ENCODE peak calls at places on chromosomes 6 and 20, in nine cellular contexts. N, Q, X, A, Z, E, C, Y and S are unnamed samples. For H3K4me1, the result is how much of the 10 kb centered on the place peaks cover.

GRCh38 chr6:101195581-101195980 is 197.9 kb upstream of the GRIK2 start:
- DNase-seq in X (no peak), Y (no peak), Z (no peak), Q (no peak), N (peak), C (no peak), A (no peak), E (no peak), S (no peak)

GRCh38 chr6:68726307-68726706 is 91.2 kb downstream of the ADGRB3 start:
- DNase-seq in E (no peak), A (no peak), N (no peak), Q (no peak), C (no peak), X (no peak), Y (no peak), Z (no peak), S (no peak)

GRCh38 chr6:170444811-170445211 is 108.3 kb downstream of the PSMB1 start:
- DNase-seq in Q (no peak), A (no peak), N (no peak), E (no peak), Y (no peak), C (no peak), X (no peak), Z (no peak), S (no peak)

GRCh38 chr6:120302041-120302440 is 952.5 kb upstream of the MAN1A1 start:
- DNase-seq in Z (no peak), C (no peak), Q (no peak), Y (no peak), A (no peak), N (no peak), X (no peak), E (no peak), S (no peak)

GRCh38 chr6:153131037-153131981 is at the start of gene RGS17:
- DNase-seq in X (no peak), N (peak), Y (peak), C (peak), E (peak), Z (no peak), Q (peak), A (peak), S (peak)

GRCh38 chr6:4210619-4211419 is 75.4 kb upstream of the ECI2 start:
- DNase-seq in A (peak), Q (peak), X (peak), E (peak), Z (peak), Y (peak), N (peak), C (peak), S (peak)

GRCh38 chr6:97401533-97401932 is 118.5 kb upstream of the MMS22L start:
- DNase-seq in C (no peak), Y (no peak), A (peak), Z (no peak), Q (no peak), N (peak), X (no peak), E (no peak), S (no peak)

GRCh38 chr6:129567374-129567773 is 142.6 kb downstream of the ARHGAP18 start:
- DNase-seq in C (no peak), Z (no peak), N (peak), Q (peak), E (no peak), X (peak), A (peak), Y (peak), S (peak)

GRCh38 chr6:29792123-29793035 is 35.2 kb upstream of the HLA-G start:
- DNase-seq in C (peak), E (peak), A (peak), Q (peak), X (no peak), Z (peak), N (peak), Y (peak), S (no peak)

GRCh38 chr6:41077536-41077935 is 4.8 kb downstream of the NFYA start:
- DNase-seq in N (no peak), A (no peak), Z (no peak), C (no peak), Q (no peak), E (no peak), X (no peak), Y (no peak), S (no peak)

GRCh38 chr6:135325624-135326424 is 144.7 kb downstream of the MYB start:
- DNase-seq in Z (no peak), A (peak), N (peak), X (no peak), C (no peak), E (no peak), Y (peak), Q (no peak), S (no peak)

GRCh38 chr6:40425192-40425919 is 161.8 kb downstream of the LRFN2 start:
- DNase-seq in Q (no peak), E (no peak), C (peak), Z (no peak), N (no peak), X (no peak), A (peak), Y (no peak), S (no peak)

GRCh38 chr6:122569372-122569771 is 40.8 kb upstream of the PKIB start:
- DNase-seq in A (peak), E (no peak), X (no peak), N (no peak), Y (no peak), C (no peak), Z (no peak), Q (no peak), S (no peak)

GRCh38 chr6:13194852-13195251 is 133.5 kb downstream of the TBC1D7 start:
- DNase-seq in E (no peak), Y (peak), A (peak), Z (no peak), C (peak), N (peak), X (peak), Q (peak), S (peak)

DNA sequence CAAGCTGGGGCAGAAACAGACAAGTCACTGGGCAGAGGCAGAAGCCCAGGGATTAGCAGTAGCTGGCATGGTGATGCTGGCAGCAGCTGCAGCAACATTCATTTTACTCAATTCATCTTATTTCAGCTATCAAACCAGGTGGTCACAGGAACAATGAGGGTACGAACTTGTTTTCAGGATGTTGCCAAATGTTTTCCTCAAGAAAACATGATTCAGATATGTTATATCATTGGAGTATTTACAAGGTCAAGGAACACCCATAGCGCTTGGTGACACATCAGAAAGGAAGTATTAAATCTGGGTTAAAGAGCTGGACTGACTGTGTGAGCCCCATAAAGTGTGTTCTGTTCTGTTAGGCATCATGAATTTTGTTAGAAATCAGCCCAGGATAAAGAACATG is 456.9 kb upstream of the ID4 start:
- DNase-seq in Q (no peak), A (peak), Y (no peak), C (no peak), N (peak), Z (no peak), E (no peak), X (no peak), S (no peak)
- H3K4me1 ChIP-seq in Q (under half), A (under half), Y (under half), C (under half), N (under half), Z (under half), E (under half), X (under half), S (under half)

GRCh38 chr6:37372116-37372515 is 18.3 kb downstream of the RNF8 start:
- DNase-seq in X (no peak), C (no peak), A (no peak), Y (no peak), Z (no peak), E (no peak), Q (no peak), N (no peak), S (no peak)

GRCh38 chr6:37373822-37374514 is 20.2 kb downstream of the RNF8 start:
- DNase-seq in C (no peak), N (peak), A (peak), Z (no peak), Q (no peak), E (no peak), Y (no peak), X (no peak), S (no peak)

GRCh38 chr6:37376078-37376743 is 22.4 kb downstream of the RNF8 start:
- DNase-seq in A (no peak), E (no peak), Q (no peak), Z (no peak), N (no peak), X (no peak), C (no peak), Y (no peak), S (no peak)

GRCh38 chr6:37371158-37372083 is 17.6 kb downstream of the RNF8 start:
- DNase-seq in Q (no peak), Z (no peak), N (peak), E (no peak), X (no peak), Y (no peak), A (no peak), C (no peak), S (peak)

GRCh38 chr6:37375376-37375775 is 21.6 kb downstream of the RNF8 start:
- DNase-seq in A (no peak), E (no peak), X (no peak), Z (no peak), Y (no peak), Q (no peak), C (no peak), N (no peak), S (no peak)
- H3K4me3 ChIP-seq in A (no peak), E (no peak), X (no peak), Z (no peak), Y (no peak), Q (no peak), C (no peak), N (no peak), S (no peak)

GRCh38 chr20:31547720-31548298 is 33.6 kb downstream of the HM13 start:
- DNase-seq in Q (no peak), C (no peak), E (no peak), N (no peak), Y (no peak), X (no peak), Z (no peak), A (no peak), S (no peak)

GRCh38 chr20:31544600-31544999 is 30.4 kb downstream of the HM13 start:
- DNase-seq in A (no peak), Y (no peak), C (no peak), Q (no peak), N (no peak), E (no peak), X (no peak), Z (no peak), S (no peak)

GRCh38 chr20:31549513-31549880 is 35.3 kb downstream of the HM13 start:
- DNase-seq in Y (no peak), Z (no peak), Q (no peak), A (no peak), E (no peak), N (no peak), X (no peak), C (no peak), S (no peak)

GRCh38 chr20:31548823-31549512 is 34.7 kb downstream of the HM13 start:
- DNase-seq in N (no peak), Z (no peak), E (no peak), A (peak), Q (no peak), C (no peak), X (no peak), Y (no peak), S (no peak)

DNA sequence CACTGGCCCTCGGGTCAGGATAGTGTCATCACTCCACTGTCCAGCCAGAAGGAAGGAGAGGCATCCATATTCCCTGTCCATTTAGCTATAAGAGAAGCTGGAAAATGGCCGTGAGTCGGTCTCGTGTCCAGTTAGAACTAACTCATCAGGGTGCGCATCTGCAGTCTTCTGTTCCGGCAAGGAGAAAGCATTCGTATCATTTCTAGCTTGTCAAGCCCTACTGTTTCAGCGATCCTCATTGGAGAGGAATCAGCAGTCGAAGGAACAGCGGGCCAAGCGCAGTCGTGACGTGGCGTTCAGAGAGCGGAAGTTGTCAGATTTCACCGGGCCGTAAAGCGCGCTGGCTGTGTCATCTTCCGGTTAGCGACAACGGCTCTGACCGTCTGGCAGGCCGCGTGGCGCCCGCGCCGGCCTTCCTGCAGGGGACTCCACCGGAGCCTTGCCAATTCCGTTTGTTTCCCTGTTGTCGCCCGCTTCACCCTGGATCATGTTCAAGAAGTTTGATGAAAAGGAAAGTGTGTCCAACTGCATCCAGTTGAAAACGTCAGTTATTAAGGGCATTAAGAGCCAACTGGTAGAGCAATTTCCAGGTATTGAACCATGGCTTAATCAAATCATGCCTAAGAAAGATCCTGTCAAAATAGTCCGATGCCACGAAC is 32.9 kb downstream of the HM13 start:
- DNase-seq in X (peak), Z (peak), N (peak), C (peak), Q (peak), A (peak), Y (peak), E (peak), S (peak)
- H3K4me1 ChIP-seq in X (under half), Z (under half), N (under half), C (under half), Q (under half), A (half or more), Y (under half), E (under half), S (under half)

GRCh38 chr20:34705008-34705382 is 851 bp downstream of the TP53INP2 start:
- DNase-seq in Z (no peak), C (no peak), X (no peak), Y (no peak), E (no peak), N (no peak), Q (no peak), A (no peak), S (no peak)
- H3K4me3 ChIP-seq in Z (peak), C (peak), X (peak), Y (peak), E (peak), N (peak), Q (peak), A (peak), S (peak)

GRCh38 chr6:150256618-150257272 is 112.1 kb upstream of the IYD start:
- DNase-seq in A (peak), N (peak), Z (no peak), X (no peak), Q (no peak), E (no peak), C (no peak), Y (no peak), S (no peak)
- H3K4me1 ChIP-seq in A (under half), N (under half), Z (under half), X (under half), Q (under half), E (under half), C (under half), Y (under half), S (under half)

DNA sequence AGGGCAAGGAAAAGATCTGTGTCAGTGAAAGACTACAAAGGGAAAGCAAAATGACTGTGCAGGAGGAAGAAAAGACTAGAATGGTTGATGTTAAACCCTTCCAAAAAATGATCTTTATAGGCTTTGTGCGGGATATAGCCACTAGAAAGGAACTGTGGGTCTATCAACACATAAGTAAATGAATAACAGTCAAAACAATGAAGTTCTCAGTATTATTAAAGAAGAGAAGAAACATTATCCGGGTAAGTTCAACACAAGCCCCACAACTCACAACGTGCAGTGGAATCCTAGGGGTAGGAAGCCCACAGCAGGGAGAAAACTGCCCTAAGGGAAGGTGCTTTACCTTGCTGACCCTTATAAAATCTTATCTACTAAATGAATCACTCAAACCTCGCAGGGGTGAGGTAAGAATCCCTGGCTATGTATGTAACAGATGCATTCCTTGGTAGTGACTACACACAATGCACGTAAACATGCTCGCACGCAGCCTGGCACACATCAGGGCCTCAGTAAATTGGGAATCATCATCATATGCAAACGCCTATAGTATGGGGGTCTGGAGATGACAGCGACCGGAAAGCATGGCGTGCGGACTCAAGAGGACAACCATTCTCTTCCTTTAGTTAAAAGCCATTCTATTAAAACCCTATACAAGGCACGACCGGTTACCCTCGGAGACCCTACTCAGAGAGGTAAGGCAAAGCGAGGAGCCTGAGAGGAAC is 11.3 kb downstream of the TFAP2A start:
- DNase-seq in C (no peak), X (no peak), A (peak), Z (no peak), E (no peak), Q (no peak), N (peak), Y (no peak), S (no peak)
- H3K4me3 ChIP-seq in C (peak), X (peak), A (peak), Z (peak), E (peak), Q (peak), N (peak), Y (peak), S (peak)

GRCh38 chr20:19969507-19970255 is 47.5 kb upstream of the NAA20 start:
- DNase-seq in A (no peak), E (no peak), Z (no peak), X (no peak), Q (no peak), N (peak), C (no peak), Y (no peak), S (no peak)
- H3K4me1 ChIP-seq in A (under half), E (under half), Z (under half), X (under half), Q (under half), N (under half), C (under half), Y (under half), S (under half)

GRCh38 chr20:19887566-19888268 is 129.4 kb upstream of the NAA20 start:
- DNase-seq in E (no peak), C (no peak), Z (no peak), Q (no peak), Y (peak), N (no peak), A (no peak), X (no peak), S (no peak)
- H3K4me3 ChIP-seq in E (no peak), C (no peak), Z (no peak), Q (no peak), Y (no peak), N (no peak), A (no peak), X (no peak), S (no peak)

GRCh38 chr20:22771706-22772105 is 187.3 kb upstream of the FOXA2 start:
- DNase-seq in E (no peak), A (no peak), X (no peak), Z (no peak), Q (no peak), N (no peak), C (no peak), Y (no peak), S (no peak)
- H3K4me1 ChIP-seq in E (under half), A (under half), X (under half), Z (under half), Q (under half), N (under half), C (under half), Y (under half), S (under half)